ENCODE peak calls at places on chromosomes 2 and 18, in six cellular contexts. One of them, this sample, is unnamed.

GRCh38 chr18:8313043-8313442 is 296.2 kb upstream of the RAB12 start:
- DNase-seq in sigmoid colon: no peak
- DNase-seq in esophagus squamous epithelium: no peak
- DNase-seq in left lung: no peak
- DNase-seq in pancreas: no peak
- DNase-seq in mammary epithelial cell: no peak
- DNase-seq in this sample: no peak

GRCh38 chr2:220904015-220904414 is 668.1 kb downstream of the EPHA4 start:
- DNase-seq in left lung: no peak
- DNase-seq in mammary epithelial cell: no peak
- DNase-seq in esophagus squamous epithelium: no peak
- DNase-seq in pancreas: no peak
- DNase-seq in sigmoid colon: no peak
- DNase-seq in this sample: no peak

GRCh38 chr2:233705911-233706506 is 6.7 kb upstream of the UGT1A5 start:
- DNase-seq in left lung: no peak
- DNase-seq in pancreas: peak; percentile 78
- DNase-seq in sigmoid colon: no peak
- DNase-seq in mammary epithelial cell: peak; percentile 47
- DNase-seq in esophagus squamous epithelium: no peak
- DNase-seq in this sample: no peak

GRCh38 chr2:235747001-235747867 is 253.4 kb downstream of the AGAP1 start:
- DNase-seq in esophagus squamous epithelium: no peak
- DNase-seq in sigmoid colon: no peak
- DNase-seq in left lung: no peak
- DNase-seq in pancreas: no peak
- DNase-seq in mammary epithelial cell: no peak
- DNase-seq in this sample: no peak

GRCh38 chr2:83742117-83742782 is 716.8 kb downstream of the SUCLG1 start:
- DNase-seq in sigmoid colon: no peak
- DNase-seq in mammary epithelial cell: peak; percentile 38
- DNase-seq in left lung: no peak
- DNase-seq in pancreas: peak; percentile 27
- DNase-seq in esophagus squamous epithelium: no peak
- DNase-seq in this sample: peak; percentile 62

GRCh38 chr2:47651296-47651695 is 131.6 kb upstream of the MSH6 start:
- DNase-seq in pancreas: peak; percentile 71
- DNase-seq in esophagus squamous epithelium: no peak
- DNase-seq in sigmoid colon: no peak
- DNase-seq in mammary epithelial cell: no peak
- DNase-seq in left lung: no peak
- DNase-seq in this sample: no peak

GRCh38 chr2:81050580-81050979 is 746.0 kb upstream of the LRRTM1 start:
- DNase-seq in sigmoid colon: no peak
- DNase-seq in pancreas: no peak
- DNase-seq in mammary epithelial cell: no peak
- DNase-seq in esophagus squamous epithelium: no peak
- DNase-seq in left lung: no peak
- DNase-seq in this sample: no peak

GRCh38 chr2:166332049-166332448 is 43.7 kb downstream of the SCN9A start:
- DNase-seq in esophagus squamous epithelium: no peak
- DNase-seq in left lung: no peak
- DNase-seq in pancreas: no peak
- DNase-seq in sigmoid colon: no peak
- DNase-seq in mammary epithelial cell: no peak
- DNase-seq in this sample: no peak

GRCh38 chr2:130967020-130967495 is 126.2 kb downstream of the FAM168B start:
- DNase-seq in mammary epithelial cell: no peak
- DNase-seq in sigmoid colon: no peak
- DNase-seq in left lung: no peak
- DNase-seq in pancreas: no peak
- DNase-seq in esophagus squamous epithelium: no peak
- DNase-seq in this sample: no peak

GRCh38 chr2:62036229-62036628 is 130.8 kb downstream of the COMMD1 start:
- DNase-seq in mammary epithelial cell: no peak
- DNase-seq in esophagus squamous epithelium: no peak
- DNase-seq in sigmoid colon: no peak
- DNase-seq in pancreas: no peak
- DNase-seq in left lung: no peak
- DNase-seq in this sample: no peak

GRCh38 chr2:60003076-60003475 is 550.4 kb downstream of the BCL11A start:
- DNase-seq in sigmoid colon: no peak
- DNase-seq in left lung: no peak
- DNase-seq in esophagus squamous epithelium: no peak
- DNase-seq in pancreas: no peak
- DNase-seq in mammary epithelial cell: no peak
- DNase-seq in this sample: no peak

GRCh38 chr2:192645811-192646598 is 451.3 kb upstream of the TMEFF2 start:
- DNase-seq in mammary epithelial cell: no peak
- DNase-seq in left lung: no peak
- DNase-seq in pancreas: no peak
- DNase-seq in sigmoid colon: no peak
- DNase-seq in esophagus squamous epithelium: no peak
- DNase-seq in this sample: no peak

GRCh38 chr2:40041983-40042382 is 262.9 kb upstream of the THUMPD2 start:
- DNase-seq in left lung: no peak
- DNase-seq in sigmoid colon: no peak
- DNase-seq in mammary epithelial cell: peak; percentile 34
- DNase-seq in pancreas: no peak
- DNase-seq in esophagus squamous epithelium: no peak
- DNase-seq in this sample: no peak

GRCh38 chr2:96359310-96359709 is 23.7 kb downstream of the NCAPH start:
- DNase-seq in left lung: no peak
- DNase-seq in sigmoid colon: no peak
- DNase-seq in esophagus squamous epithelium: no peak
- DNase-seq in mammary epithelial cell: no peak
- DNase-seq in pancreas: no peak
- DNase-seq in this sample: no peak

GRCh38 chr18:58579561-58580047 is 49.3 kb downstream of the ALPK2 start:
- DNase-seq in pancreas: no peak
- DNase-seq in mammary epithelial cell: no peak
- DNase-seq in sigmoid colon: no peak
- DNase-seq in left lung: no peak
- DNase-seq in esophagus squamous epithelium: no peak
- DNase-seq in this sample: no peak

GRCh38 chr18:58580078-58580477 is 48.8 kb downstream of the ALPK2 start:
- DNase-seq in left lung: no peak
- DNase-seq in mammary epithelial cell: no peak
- DNase-seq in pancreas: no peak
- DNase-seq in sigmoid colon: no peak
- DNase-seq in esophagus squamous epithelium: no peak
- DNase-seq in this sample: no peak

GRCh38 chr18:58578835-58579560 is 49.9 kb downstream of the ALPK2 start:
- DNase-seq in mammary epithelial cell: peak; percentile 49
- DNase-seq in esophagus squamous epithelium: no peak
- DNase-seq in sigmoid colon: no peak
- DNase-seq in pancreas: no peak
- DNase-seq in left lung: no peak
- DNase-seq in this sample: no peak

GRCh38 chr18:58576641-58577251 is 52.1 kb downstream of the ALPK2 start:
- DNase-seq in sigmoid colon: no peak
- DNase-seq in mammary epithelial cell: no peak
- DNase-seq in pancreas: no peak
- DNase-seq in left lung: no peak
- DNase-seq in esophagus squamous epithelium: no peak
- DNase-seq in this sample: no peak

GRCh38 chr18:58578321-58578720 is 50.6 kb downstream of the ALPK2 start:
- DNase-seq in mammary epithelial cell: no peak
- DNase-seq in sigmoid colon: no peak
- DNase-seq in left lung: no peak
- DNase-seq in esophagus squamous epithelium: no peak
- DNase-seq in pancreas: no peak
- DNase-seq in this sample: no peak
- H3K4me1 ChIP-seq in mammary epithelial cell: peaks cover 32% of the 10 kb centered on the region
- H3K4me1 ChIP-seq in sigmoid colon: peaks cover 10% of the 10 kb centered on the region
- H3K4me1 ChIP-seq in left lung: no peaks in the 10 kb centered on the region
- H3K4me1 ChIP-seq in esophagus squamous epithelium: peaks cover 5% of the 10 kb centered on the region
- H3K4me1 ChIP-seq in pancreas: no peaks in the 10 kb centered on the region
- H3K4me1 ChIP-seq in this sample: no peaks in the 10 kb centered on the region

GRCh38 chr2:142734231-142734630 is 143.2 kb upstream of the KYNU start:
- DNase-seq in left lung: no peak
- DNase-seq in mammary epithelial cell: no peak
- DNase-seq in pancreas: no peak
- DNase-seq in sigmoid colon: no peak
- DNase-seq in esophagus squamous epithelium: no peak
- DNase-seq in this sample: no peak
- TF ChIP-seq CTCF in left lung: no peak
- TF ChIP-seq CTCF in mammary epithelial cell: peak; percentile 33
- TF ChIP-seq CTCF in pancreas: no peak
- TF ChIP-seq CTCF in sigmoid colon: no peak
- TF ChIP-seq CTCF in esophagus squamous epithelium: no peak
- TF ChIP-seq CTCF in this sample: no peak

GRCh38 chr2:7007488-7007845 is 90.3 kb downstream of the RNF144A start:
- DNase-seq in left lung: no peak
- DNase-seq in sigmoid colon: no peak
- DNase-seq in esophagus squamous epithelium: no peak
- DNase-seq in pancreas: no peak
- DNase-seq in mammary epithelial cell: no peak
- DNase-seq in this sample: no peak
- H3K4me1 ChIP-seq in left lung: peaks cover 38% of the 10 kb centered on the region
- H3K4me1 ChIP-seq in sigmoid colon: peaks cover 50% of the 10 kb centered on the region
- H3K4me1 ChIP-seq in esophagus squamous epithelium: peaks cover 40% of the 10 kb centered on the region
- H3K4me1 ChIP-seq in pancreas: peaks cover 16% of the 10 kb centered on the region
- H3K4me1 ChIP-seq in mammary epithelial cell: no peaks in the 10 kb centered on the region
- H3K4me1 ChIP-seq in this sample: peaks cover 37% of the 10 kb centered on the region

GRCh38 chr2:19863303-19864041 is 38.3 kb downstream of the TTC32 start:
- DNase-seq in sigmoid colon: peak; percentile 82
- DNase-seq in left lung: peak; percentile 95
- DNase-seq in esophagus squamous epithelium: no peak
- DNase-seq in mammary epithelial cell: peak; percentile 26
- DNase-seq in pancreas: peak; percentile 74
- DNase-seq in this sample: peak; percentile 89
- TF ChIP-seq CTCF in sigmoid colon: peak; percentile 94
- TF ChIP-seq CTCF in left lung: peak; percentile 96
- TF ChIP-seq CTCF in esophagus squamous epithelium: peak; percentile 94
- TF ChIP-seq CTCF in mammary epithelial cell: peak; percentile 63
- TF ChIP-seq CTCF in pancreas: peak; percentile 96
- TF ChIP-seq CTCF in this sample: peak; percentile 77

This sample was measured in suprapubic skin.